ENCODE peak calls at places on chromosomes 4 and X, in seven cellular contexts. C is A549, X is PC-3, T is lower lobe of right lung, S is heart left ventricle, A is lung, B is thoracic aorta. P is an unnamed sample.

GRCh38 chr4:22552802-22553201 is 36.9 kb upstream of the ADGRA3 start:
- ATAC-seq in C (no peak), X (no peak), T (no peak), S (no peak), A (no peak), B (no peak), P (no peak)

GRCh38 chr4:112759313-112759712 is 122.4 kb downstream of the LARP7 start:
- ATAC-seq in C (no peak), X (no peak), T (no peak), S (no peak), A (no peak), B (no peak), P (no peak)

GRCh38 chr4:6278801-6279197 is 9.1 kb downstream of the WFS1 start:
- ATAC-seq in C (no peak), X (no peak), T (peak), S (peak), A (peak), B (no peak), P (no peak)

GRCh38 chr4:169315530-169316306 is 45.0 kb upstream of the SH3RF1 start:
- ATAC-seq in C (peak), X (peak), T (no peak), S (no peak), A (no peak), B (no peak), P (no peak)

GRCh38 chr4:2412534-2412884 is 5.9 kb downstream of the ZFYVE28 start:
- ATAC-seq in C (peak), X (peak), T (peak), S (no peak), A (no peak), B (no peak), P (no peak)

GRCh38 chrX:48558270-48558669 is 16.0 kb upstream of the RBM3 start:
- ATAC-seq in C (peak), X (peak), T (no peak), S (peak), A (peak), B (peak), P (peak)

GRCh38 chr4:152643153-152644035 is 36.4 kb downstream of the TMEM154 start:
- ATAC-seq in C (no peak), X (no peak), T (peak), S (peak), A (peak), B (no peak), P (peak)

GRCh38 chr4:183783933-183784622 is 121.0 kb upstream of the STOX2 start:
- ATAC-seq in C (no peak), X (no peak), T (peak), S (peak), A (peak), B (peak), P (peak)

GRCh38 chr4:68871772-68872441 is 56.1 kb downstream of the UGT2B10 start:
- ATAC-seq in C (no peak), X (no peak), T (no peak), S (no peak), A (no peak), B (no peak), P (no peak)

GRCh38 chrX:1391370-1391706 is 575 bp downstream of the SLC25A6 start:
- ATAC-seq in C (peak), X (no peak), T (no peak), S (peak), A (no peak), B (no peak), P (no peak)

GRCh38 chr4:16439771-16440170 is 213.5 kb upstream of the TAPT1 start:
- ATAC-seq in C (no peak), X (no peak), T (no peak), S (peak), A (no peak), B (no peak), P (peak)

GRCh38 chr4:83552924-83553323 is 17.0 kb downstream of the GPAT3 start:
- ATAC-seq in C (peak), X (peak), T (no peak), S (no peak), A (no peak), B (no peak), P (no peak)

GRCh38 chr4:82948647-82949204 is 48.2 kb downstream of the THAP9 start:
- ATAC-seq in C (no peak), X (no peak), T (no peak), S (no peak), A (no peak), B (no peak), P (no peak)

GRCh38 chrX:68686684-68687045 is 39.2 kb downstream of the STARD8 start:
- ATAC-seq in C (peak), X (peak), T (peak), S (peak), A (peak), B (no peak), P (peak)

GRCh38 chr4:47510506-47511143 is 25.6 kb downstream of the ATP10D start:
- ATAC-seq in C (no peak), X (no peak), T (peak), S (no peak), A (no peak), B (no peak), P (no peak)

GRCh38 chr4:22385615-22386014 is 130.3 kb downstream of the ADGRA3 start:
- ATAC-seq in C (no peak), X (peak), T (no peak), S (no peak), A (no peak), B (no peak), P (no peak)

GRCh38 chr4:105241456-105241855 is 94.8 kb downstream of the TET2 start:
- ATAC-seq in C (no peak), X (no peak), T (no peak), S (peak), A (no peak), B (no peak), P (no peak)

GRCh38 chr4:8618961-8619720 is 26.6 kb downstream of the CPZ start:
- ATAC-seq in C (no peak), X (no peak), T (no peak), S (no peak), A (no peak), B (no peak), P (no peak)

GRCh38 chrX:119417842-119418241 is 18.7 kb downstream of the SLC25A43 start:
- ATAC-seq in C (peak), X (peak), T (no peak), S (no peak), A (no peak), B (no peak), P (no peak)

GRCh38 chr4:63492515-63492914 is 916.7 kb downstream of the TECRL start:
- ATAC-seq in C (no peak), X (no peak), T (no peak), S (no peak), A (no peak), B (no peak), P (no peak)

GRCh38 chrX:28391528-28391927 is 195.7 kb upstream of the IL1RAPL1 start:
- ATAC-seq in C (no peak), X (peak), T (no peak), S (no peak), A (no peak), B (no peak), P (no peak)

GRCh38 chr4:76194325-76194724 is 19.3 kb downstream of the SCARB2 start:
- ATAC-seq in C (peak), X (no peak), T (peak), S (peak), A (peak), B (peak), P (peak)

GRCh38 chr4:76188149-76188548 is 25.5 kb downstream of the SCARB2 start:
- ATAC-seq in C (no peak), X (no peak), T (no peak), S (no peak), A (no peak), B (no peak), P (no peak)

GRCh38 chr4:76192221-76192620 is 21.4 kb downstream of the SCARB2 start:
- ATAC-seq in C (no peak), X (no peak), T (no peak), S (no peak), A (no peak), B (no peak), P (no peak)

GRCh38 chr4:76187152-76187551 is 26.5 kb downstream of the SCARB2 start:
- ATAC-seq in C (no peak), X (no peak), T (no peak), S (peak), A (no peak), B (no peak), P (no peak)

GRCh38 chr4:76188557-76188956 is 25.1 kb downstream of the SCARB2 start:
- ATAC-seq in C (no peak), X (no peak), T (no peak), S (no peak), A (no peak), B (no peak), P (no peak)
- H3K4me3 ChIP-seq in C (no peak), X (no peak), T (no peak), S (no peak), A (no peak), B (no peak), P (no peak)

GRCh38 chr4:39353478-39354177 is 12.5 kb downstream of the RFC1 start:
- ATAC-seq in C (peak), X (no peak), T (peak), S (peak), A (peak), B (no peak), P (peak)
- H3K4me3 ChIP-seq in C (peak), X (no peak), T (peak), S (peak), A (no peak), B (peak), P (peak)

GRCh38 chrX:128906753-128907152 is 616.5 kb downstream of the SMARCA1 start:
- ATAC-seq in C (no peak), X (no peak), T (no peak), S (no peak), A (no peak), B (no peak), P (no peak)
- H3K4me3 ChIP-seq in C (no peak), X (no peak), T (no peak), S (no peak), A (no peak), B (no peak), P (no peak)

GRCh38 chr4:122733805-122734155 is 1.3 kb downstream of the BBS12 start:
- ATAC-seq in C (no peak), X (no peak), T (no peak), S (no peak), A (no peak), B (no peak), P (no peak)
- H3K4me3 ChIP-seq in C (peak), X (peak), T (peak), S (no peak), A (no peak), B (peak), P (no peak)

DNA sequence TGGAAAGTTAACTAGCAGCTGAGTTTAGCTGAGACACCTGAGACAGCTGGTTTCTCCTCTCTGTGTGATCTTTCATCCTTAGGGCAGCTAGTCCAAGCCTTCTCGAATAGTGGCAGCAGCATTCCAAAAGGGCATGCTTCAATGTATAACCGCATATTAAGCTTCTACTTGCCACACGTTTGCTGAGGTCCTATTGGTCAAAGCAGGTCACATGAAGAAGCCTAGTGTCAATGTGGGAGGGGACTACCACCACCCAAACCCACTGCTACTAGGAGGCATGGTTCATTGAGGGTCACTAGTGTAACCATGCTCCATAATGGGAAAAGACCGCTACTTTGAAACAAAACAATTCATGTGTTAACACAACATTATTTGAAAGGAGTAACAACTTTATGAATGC is 314.9 kb upstream of the SMIM31 start:
- ATAC-seq in C (no peak), X (no peak), T (no peak), S (no peak), A (no peak), B (no peak), P (no peak)
- H3K4me3 ChIP-seq in C (no peak), X (no peak), T (no peak), S (no peak), A (no peak), B (no peak), P (no peak)

GRCh38 chrX:131752493-131753198 is 208.8 kb downstream of the OR13H1 start:
- ATAC-seq in C (peak), X (peak), T (no peak), S (no peak), A (peak), B (no peak), P (peak)

GRCh38 chrX:131745942-131746489 is 202.1 kb downstream of the OR13H1 start:
- ATAC-seq in C (peak), X (peak), T (no peak), S (no peak), A (no peak), B (no peak), P (no peak)

GRCh38 chrX:131746491-131746968 is 202.7 kb downstream of the OR13H1 start:
- ATAC-seq in C (peak), X (peak), T (no peak), S (no peak), A (peak), B (no peak), P (peak)

GRCh38 chrX:131747173-131747572 is 203.3 kb downstream of the OR13H1 start:
- ATAC-seq in C (peak), X (peak), T (no peak), S (no peak), A (peak), B (no peak), P (peak)
- H3K4me3 ChIP-seq in C (peak), X (peak), T (no peak), S (no peak), A (peak), B (no peak), P (no peak)